ENCODE peak calls at places on chromosomes 7 and 10, in five cellular contexts. C is left ventricle myocardium inferior, D is tibial artery, I is heart left ventricle, U is IMR-90. S is an unnamed sample.

GRCh38 chr10:60511823-60512222 is 122.1 kb upstream of the ANK3 start:
- DNase-seq in U (no peak), D (no peak), I (no peak), C (no peak), S (no peak)

GRCh38 chr7:149707448-149707886 is 65.9 kb downstream of the ZNF467 start:
- DNase-seq in I (no peak), U (no peak), C (no peak), D (no peak), S (no peak)

GRCh38 chr10:49837096-49837495 is 75.0 kb upstream of the OGDHL start:
- DNase-seq in D (no peak), U (peak; percentile 31), I (no peak), C (no peak), S (no peak)

GRCh38 chr10:58412502-58412961 is 27.3 kb downstream of the TFAM start:
- DNase-seq in C (no peak), U (peak; percentile 63), I (no peak), D (no peak), S (no peak)

GRCh38 chr7:64562246-64562620 is 638 bp downstream of the ZNF680 start:
- DNase-seq in D (no peak), C (no peak), I (no peak), U (no peak), S (no peak)

GRCh38 chr10:62582804-62583208 is 208.6 kb downstream of the ZNF365 start:
- DNase-seq in I (peak; percentile 84), D (peak; percentile 89), C (peak; percentile 77), U (peak; percentile 98), S (peak; percentile 77)

GRCh38 chr10:99340650-99341049 is 11.5 kb downstream of the CNNM1 start:
- DNase-seq in C (no peak), I (no peak), D (no peak), U (no peak), S (no peak)

GRCh38 chr7:98594348-98594747 is 22.7 kb upstream of the NPTX2 start:
- DNase-seq in I (no peak), U (no peak), C (no peak), D (no peak), S (no peak)

GRCh38 chr7:129375221-129375938 is 58.9 kb upstream of the STRIP2 start:
- DNase-seq in U (no peak), I (no peak), C (no peak), D (no peak), S (no peak)

GRCh38 chr10:76150139-76150885 is 718.9 kb downstream of the LRMDA start:
- DNase-seq in I (no peak), U (peak; percentile 27), C (no peak), D (no peak), S (no peak)

GRCh38 chr10:69655124-69655867 is 25.2 kb downstream of the FAM241B start:
- DNase-seq in D (no peak), C (no peak), I (no peak), U (no peak), S (peak; percentile 46)

GRCh38 chr10:123257904-123258303 is 103.7 kb downstream of the BUB3 start:
- DNase-seq in C (no peak), D (no peak), I (no peak), U (no peak), S (no peak)

GRCh38 chr10:117005454-117006055 is 568 bp upstream of the SHTN1 start:
- DNase-seq in I (no peak), U (no peak), D (no peak), C (no peak), S (no peak)

GRCh38 chr7:130332259-130333053 is 12.2 kb upstream of the CPA5 start:
- DNase-seq in C (no peak), U (no peak), I (no peak), D (no peak), S (no peak)

GRCh38 chr10:72146559-72147323 is 58.4 kb upstream of the SPOCK2 start:
- DNase-seq in D (no peak), U (no peak), I (no peak), C (no peak), S (no peak)

GRCh38 chr7:45980181-45980905 is 59.3 kb upstream of the IGFBP3 start:
- DNase-seq in D (no peak), U (peak; percentile 74), I (no peak), C (no peak), S (no peak)

GRCh38 chr10:114783686-114784085 is 37.9 kb upstream of the FHIP2A start:
- DNase-seq in C (no peak), D (no peak), U (no peak), I (no peak), S (no peak)

GRCh38 chr10:79274279-79275104 is 72.8 kb upstream of the PPIF start:
- DNase-seq in D (peak; percentile 98), C (peak; percentile 89), U (no peak), I (peak; percentile 86), S (peak; percentile 93)

GRCh38 chr10:76117949-76118348 is 686.5 kb downstream of the LRMDA start:
- DNase-seq in U (peak; percentile 52), C (no peak), I (no peak), D (no peak), S (no peak)

GRCh38 chr7:131605280-131605878 is 49.0 kb upstream of the PODXL start:
- DNase-seq in D (no peak), C (no peak), U (no peak), I (no peak), S (no peak)

GRCh38 chr7:34091330-34091917 is 186.1 kb downstream of the BMPER start:
- DNase-seq in U (peak; percentile 69), I (no peak), C (no peak), D (no peak), S (peak; percentile 20)

GRCh38 chr7:104963991-104964385 is 50.0 kb upstream of the KMT2E start:
- DNase-seq in U (peak; percentile 96), C (no peak), I (no peak), D (no peak), S (no peak)

GRCh38 chr10:48820231-48820630 is 119.4 kb downstream of the LRRC18 start:
- DNase-seq in D (no peak), C (no peak), U (no peak), I (no peak), S (no peak)

GRCh38 chr7:120856621-120857352 is 1.2 kb downstream of the TSPAN12 start:
- DNase-seq in C (peak; percentile 38), U (peak; percentile 8), D (no peak), I (peak; percentile 66), S (peak; percentile 57)

GRCh38 chr10:17273403-17273802 is 45.4 kb downstream of the VIM start:
- DNase-seq in U (peak; percentile 80), C (no peak), D (no peak), I (no peak), S (no peak)

GRCh38 chr10:43857206-43857952 is 208.7 kb upstream of the ZNF32 start:
- DNase-seq in U (peak; percentile 95), C (no peak), D (no peak), I (no peak), S (no peak)

GRCh38 chr7:40372031-40372430 is 237.2 kb downstream of the SUGCT start:
- DNase-seq in C (no peak), I (no peak), U (no peak), D (no peak), S (no peak)

GRCh38 chr10:85612378-85612775 is 754.2 kb downstream of the GRID1 start:
- DNase-seq in D (peak; percentile 6), I (no peak), U (no peak), C (no peak), S (no peak)

GRCh38 chr10:24415455-24416169 is 206.7 kb downstream of the KIAA1217 start:
- DNase-seq in I (peak; percentile 91), U (peak; percentile 22), C (peak; percentile 91), D (peak; percentile 72), S (peak; percentile 96)

GRCh38 chr10:6054884-6055283 is 7.3 kb downstream of the IL2RA start:
- DNase-seq in D (no peak), C (no peak), U (no peak), I (no peak), S (no peak)

GRCh38 chr10:36899652-36900051 is 225.7 kb upstream of the ANKRD30A start:
- DNase-seq in C (no peak), U (no peak), D (no peak), I (no peak), S (no peak)

GRCh38 chr10:55024718-55025117 is 223.7 kb upstream of the PCDH15 start:
- DNase-seq in C (no peak), U (no peak), D (no peak), I (no peak), S (no peak)

GRCh38 chr7:101378808-101379207 is 16.1 kb downstream of the COL26A1 start:
- DNase-seq in I (peak; percentile 69), C (no peak), U (no peak), D (no peak), S (no peak)
- TF ChIP-seq CTCF in I (no peak), C (no peak), U (no peak), D (no peak), S (no peak)

GRCh38 chr7:73570521-73570920 is 7.9 kb downstream of the TBL2 start:
- DNase-seq in C (no peak), U (no peak), D (no peak), I (no peak), S (no peak)
- H3K27ac ChIP-seq in C (no peak overlapping the region), U (no peak overlapping the region), D (no peak overlapping the region), I (no peak overlapping the region), S (no peak overlapping the region)

DNA sequence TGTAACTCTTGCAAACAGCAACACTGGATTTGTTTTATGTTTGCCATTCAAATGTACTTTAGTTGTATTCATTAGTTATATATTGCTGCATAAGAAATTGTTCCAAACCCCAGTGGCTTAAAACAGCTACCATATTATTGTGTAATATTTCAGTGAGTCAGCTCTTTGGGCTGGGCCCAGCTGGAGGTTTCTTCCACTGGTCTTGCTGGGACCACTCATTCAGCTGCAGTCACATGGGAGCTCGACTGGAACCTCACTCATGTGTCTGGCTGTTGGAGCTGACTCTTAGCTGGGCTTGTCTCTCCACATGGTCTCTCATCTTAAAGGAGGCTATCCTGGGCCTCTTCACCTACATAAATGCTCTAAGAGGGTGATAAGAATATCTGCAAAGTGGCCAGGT is 23.2 kb upstream of the PIP4K2A start:
- DNase-seq in I (no peak), D (no peak), U (peak; percentile 81), C (peak; percentile 32), S (peak; percentile 54)
- H3K36me3 ChIP-seq in I (no peaks in the 10 kb centered on the region), D (no peaks in the 10 kb centered on the region), U (no peaks in the 10 kb centered on the region), C (no peaks in the 10 kb centered on the region), S (no peaks in the 10 kb centered on the region)

DNA sequence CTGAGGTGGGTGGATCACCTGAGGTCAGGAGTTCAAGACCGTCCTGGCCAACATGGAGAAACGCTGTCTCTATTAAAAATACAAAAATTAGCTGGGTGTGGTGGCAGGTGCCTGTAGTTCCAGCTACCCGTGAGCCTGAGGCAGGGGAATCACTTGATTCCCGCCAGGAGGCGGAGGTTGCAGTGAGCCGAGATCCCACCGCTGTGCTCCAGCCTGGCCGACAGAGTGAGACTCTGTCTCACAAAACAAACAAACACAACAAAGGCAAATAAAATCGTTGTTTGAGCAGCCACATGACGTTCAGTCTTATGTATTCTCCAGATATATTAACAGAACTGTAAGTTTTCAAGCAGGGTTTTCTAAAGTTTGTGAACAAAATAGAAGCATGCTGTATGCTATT is 122.3 kb upstream of the PITRM1 start:
- DNase-seq in U (no peak), C (no peak), D (no peak), I (no peak), S (no peak)
- TF ChIP-seq CTCF in U (no peak), C (no peak), D (no peak), I (no peak), S (no peak)